ENCODE peak calls at places on chromosomes 12 and 14, in four cellular contexts. One of them, this sample, is unnamed.

GRCh38 chr14:61178226-61179060 is 102.7 kb downstream of the TMEM30B start:
- DNase-seq in globus pallidus: no peak
- DNase-seq in CD4-positive, alpha-beta memory T cell: peak; percentile 8
- DNase-seq in A549: peak; percentile 87
- DNase-seq in this sample: no peak

GRCh38 chr12:51118706-51119105 is 35.3 kb upstream of the CSRNP2 start:
- DNase-seq in globus pallidus: no peak
- DNase-seq in CD4-positive, alpha-beta memory T cell: no peak
- DNase-seq in A549: no peak
- DNase-seq in this sample: no peak

GRCh38 chr14:95341115-95341514 is 21.4 kb upstream of the CLMN start:
- DNase-seq in globus pallidus: no peak
- DNase-seq in CD4-positive, alpha-beta memory T cell: no peak
- DNase-seq in A549: no peak
- DNase-seq in this sample: no peak

GRCh38 chr14:68684466-68685418 is 108.1 kb downstream of the ZFP36L1 start:
- DNase-seq in globus pallidus: no peak
- DNase-seq in CD4-positive, alpha-beta memory T cell: no peak
- DNase-seq in A549: no peak
- DNase-seq in this sample: no peak

GRCh38 chr12:118144499-118144898 is 8.6 kb downstream of the PEBP1 start:
- DNase-seq in globus pallidus: no peak
- DNase-seq in CD4-positive, alpha-beta memory T cell: no peak
- DNase-seq in A549: no peak
- DNase-seq in this sample: no peak

GRCh38 chr14:37819155-37820015 is 224.0 kb downstream of the TTC6 start:
- DNase-seq in globus pallidus: no peak
- DNase-seq in CD4-positive, alpha-beta memory T cell: no peak
- DNase-seq in A549: peak; percentile 16
- DNase-seq in this sample: no peak

GRCh38 chr12:127485528-127485927 is 781.4 kb upstream of the TMEM132C start:
- DNase-seq in globus pallidus: no peak
- DNase-seq in CD4-positive, alpha-beta memory T cell: no peak
- DNase-seq in A549: peak; percentile 24
- DNase-seq in this sample: peak; percentile 11

GRCh38 chr12:112559784-112560183 is 141.0 kb downstream of the PTPN11 start:
- DNase-seq in globus pallidus: no peak
- DNase-seq in CD4-positive, alpha-beta memory T cell: no peak
- DNase-seq in A549: no peak
- DNase-seq in this sample: no peak